ENCODE peak calls at places on chromosome 20, in nine cellular contexts. G is uterus; Y is NCI-H1436; X is NB4; C is left colon; P is B cell; H is SHP77; Z is brain microvascular endothelial cell; S is activated naive CD8-positive, alpha-beta T cell treated with anti-CD3 and anti-CD28 coated beads for 36 hours. N is an unnamed sample.

GRCh38 chr20:37990571-37991151 is 42.6 kb downstream of the TTI1 start:
- DNase-seq in G (no peak), Y (no peak), X (peak; percentile 95), C (peak; percentile 77), P (peak; percentile 67), H (no peak), Z (peak; percentile 84), S (peak; percentile 58), N (peak; percentile 55)

GRCh38 chr20:38114353-38114791 is 50.7 kb downstream of the TGM2 start:
- DNase-seq in G (no peak), Y (no peak), X (no peak), C (no peak), P (no peak), H (no peak), Z (peak; percentile 79), S (no peak), N (peak; percentile 9)

GRCh38 chr20:5735845-5736530 is 14.2 kb upstream of the SHLD1 start:
- DNase-seq in G (no peak), Y (no peak), X (no peak), C (no peak), P (no peak), H (peak; percentile 64), Z (no peak), S (no peak), N (no peak)

GRCh38 chr20:49691818-49692568 is 21.7 kb downstream of the B4GALT5 start:
- DNase-seq in G (no peak), Y (no peak), X (no peak), C (no peak), P (no peak), H (no peak), Z (no peak), S (no peak), N (no peak)

GRCh38 chr20:1225263-1225728 is 548 bp upstream of the RAD21L1 start:
- DNase-seq in G (no peak), Y (no peak), X (peak; percentile 7), C (peak; percentile 74), P (no peak), H (no peak), Z (no peak), S (no peak), N (no peak)

GRCh38 chr20:42864116-42864515 is 325.6 kb downstream of the PTPRT start:
- DNase-seq in G (no peak), Y (no peak), X (no peak), C (no peak), P (no peak), H (no peak), Z (no peak), S (no peak), N (no peak)

GRCh38 chr20:48574383-48574782 is 253.4 kb downstream of the PREX1 start:
- DNase-seq in G (no peak), Y (no peak), X (peak; percentile 33), C (no peak), P (no peak), H (no peak), Z (no peak), S (no peak), N (no peak)

GRCh38 chr20:47825011-47825762 is 39.9 kb upstream of the SULF2 start:
- DNase-seq in G (no peak), Y (no peak), X (no peak), C (no peak), P (no peak), H (no peak), Z (no peak), S (no peak), N (no peak)

GRCh38 chr20:63345328-63346100 is 15.6 kb downstream of the CHRNA4 start:
- DNase-seq in G (no peak), Y (no peak), X (no peak), C (no peak), P (no peak), H (no peak), Z (no peak), S (no peak), N (no peak)

GRCh38 chr20:1263853-1264252 is 2.2 kb upstream of the SNPH start:
- DNase-seq in G (no peak), Y (no peak), X (no peak), C (no peak), P (no peak), H (no peak), Z (no peak), S (no peak), N (no peak)

GRCh38 chr20:14829897-14830296 is 492.5 kb upstream of the FLRT3 start:
- DNase-seq in G (no peak), Y (peak; percentile 27), X (no peak), C (no peak), P (no peak), H (no peak), Z (no peak), S (no peak), N (no peak)

GRCh38 chr20:6654490-6655247 is 112.8 kb upstream of the BMP2 start:
- DNase-seq in G (no peak), Y (no peak), X (peak; percentile 43), C (peak; percentile 45), P (no peak), H (no peak), Z (no peak), S (no peak), N (no peak)

GRCh38 chr20:24470031-24470781 is 777 bp downstream of the SYNDIG1 start:
- DNase-seq in G (no peak), Y (no peak), X (no peak), C (no peak), P (no peak), H (no peak), Z (no peak), S (peak; percentile 4), N (no peak)

GRCh38 chr20:1022871-1023270 is 20.8 kb upstream of the RSPO4 start:
- DNase-seq in G (no peak), Y (no peak), X (no peak), C (no peak), P (no peak), H (no peak), Z (no peak), S (no peak), N (no peak)

GRCh38 chr20:14142964-14143627 is 147.8 kb downstream of the MACROD2 start:
- DNase-seq in G (no peak), Y (no peak), X (no peak), C (no peak), P (no peak), H (no peak), Z (peak; percentile 70), S (no peak), N (no peak)

GRCh38 chr20:11207749-11208502 is 534.1 kb upstream of the JAG1 start:
- DNase-seq in G (no peak), Y (no peak), X (no peak), C (no peak), P (no peak), H (no peak), Z (peak; percentile 81), S (no peak), N (no peak)

GRCh38 chr20:63782051-63782471 is 42.5 kb downstream of the SLC2A4RG start:
- DNase-seq in G (no peak), Y (peak; percentile 35), X (no peak), C (peak; percentile 48), P (peak; percentile 65), H (no peak), Z (no peak), S (peak; percentile 74), N (no peak)

GRCh38 chr20:38905375-38905774 is 20.8 kb upstream of the FAM83D start:
- DNase-seq in G (no peak), Y (no peak), X (no peak), C (no peak), P (no peak), H (no peak), Z (no peak), S (no peak), N (no peak)

GRCh38 chr20:4740774-4741431 is 19.2 kb downstream of the PRND start:
- DNase-seq in G (peak; percentile 44), Y (no peak), X (peak; percentile 77), C (no peak), P (peak; percentile 75), H (peak; percentile 50), Z (peak; percentile 42), S (peak; percentile 46), N (no peak)

GRCh38 chr20:5001174-5002076 is at the start of gene SLC23A2:
- DNase-seq in G (peak; percentile 16), Y (no peak), X (peak; percentile 73), C (peak; percentile 27), P (peak; percentile 83), H (peak; percentile 42), Z (no peak), S (peak; percentile 71), N (no peak)

GRCh38 chr20:51132286-51132810 is 109.4 kb upstream of the KCNG1 start:
- DNase-seq in G (no peak), Y (no peak), X (no peak), C (peak; percentile 78), P (no peak), H (no peak), Z (peak; percentile 22), S (no peak), N (no peak)

GRCh38 chr20:51631011-51631950 is 88.8 kb upstream of the NFATC2 start:
- DNase-seq in G (peak; percentile 93), Y (no peak), X (peak; percentile 95), C (peak; percentile 39), P (no peak), H (no peak), Z (peak; percentile 99), S (peak; percentile 35), N (peak; percentile 88)

GRCh38 chr20:36859700-36860330 is 16.1 kb upstream of the TLDC2 start:
- DNase-seq in G (no peak), Y (no peak), X (no peak), C (no peak), P (no peak), H (no peak), Z (no peak), S (no peak), N (no peak)

GRCh38 chr20:20463933-20464374 is 96.0 kb downstream of the INSM1 start:
- DNase-seq in G (no peak), Y (peak; percentile 36), X (no peak), C (no peak), P (peak; percentile 56), H (peak; percentile 25), Z (no peak), S (no peak), N (no peak)

GRCh38 chr20:36082516-36082915 is 72.0 kb upstream of the EPB41L1 start:
- DNase-seq in G (no peak), Y (no peak), X (no peak), C (no peak), P (no peak), H (no peak), Z (no peak), S (no peak), N (no peak)

GRCh38 chr20:9500121-9500911 is 14.1 kb upstream of the LAMP5 start:
- DNase-seq in G (no peak), Y (no peak), X (peak; percentile 68), C (peak; percentile 40), P (no peak), H (no peak), Z (no peak), S (no peak), N (no peak)

GRCh38 chr20:58884966-58885365 is 32.5 kb downstream of the GNAS start:
- DNase-seq in G (no peak), Y (no peak), X (peak; percentile 32), C (no peak), P (no peak), H (no peak), Z (no peak), S (no peak), N (peak; percentile 81)

GRCh38 chr20:32478576-32478975 is 106.6 kb downstream of the NOL4L start:
- DNase-seq in G (no peak), Y (no peak), X (no peak), C (no peak), P (no peak), H (no peak), Z (no peak), S (no peak), N (no peak)

GRCh38 chr20:63032861-63033634 is 26.3 kb upstream of the BHLHE23 start:
- DNase-seq in G (no peak), Y (no peak), X (peak; percentile 48), C (no peak), P (peak; percentile 39), H (no peak), Z (no peak), S (no peak), N (no peak)

GRCh38 chr20:57157106-57157691 is 109.2 kb downstream of the BMP7 start:
- DNase-seq in G (no peak), Y (no peak), X (no peak), C (no peak), P (no peak), H (no peak), Z (no peak), S (no peak), N (no peak)

GRCh38 chr20:19492937-19493336 is 265.1 kb upstream of the RIN2 start:
- DNase-seq in G (no peak), Y (no peak), X (no peak), C (no peak), P (no peak), H (no peak), Z (no peak), S (no peak), N (no peak)